ENCODE peak calls at places on chromosomes 7 and 10, in four cellular contexts. L, F, H and S are unnamed samples.

GRCh38 chr7:70678621-70679251 is 453.2 kb upstream of the GALNT17 start:
- DNase-seq in F (no peak), L (no peak), H (no peak), S (no peak)

GRCh38 chr7:30453859-30454258 is 24.7 kb downstream of the NOD1 start:
- DNase-seq in F (no peak), H (no peak), L (no peak), S (no peak)

GRCh38 chr10:112115781-112116385 is 67.7 kb downstream of the GPAM start:
- DNase-seq in H (peak; percentile 47), F (peak; percentile 55), L (peak; percentile 76), S (peak; percentile 42)

GRCh38 chr10:112603062-112603461 is 156.0 kb downstream of the VTI1A start:
- DNase-seq in H (no peak), F (peak; percentile 15), L (no peak), S (no peak)

GRCh38 chr7:66167773-66168367 is 37.3 kb upstream of the TPST1 start:
- DNase-seq in F (peak; percentile 31), H (no peak), L (no peak), S (no peak)

GRCh38 chr10:31154996-31155395 is 123.3 kb upstream of the ZNF438 start:
- DNase-seq in L (no peak), H (no peak), F (no peak), S (no peak)

GRCh38 chr7:17407229-17407628 is 108.8 kb downstream of the AHR start:
- DNase-seq in H (no peak), L (no peak), F (no peak), S (no peak)

GRCh38 chr10:79031723-79032122 is 37.0 kb upstream of the ZMIZ1 start:
- DNase-seq in H (peak; percentile 52), L (no peak), F (no peak), S (no peak)

GRCh38 chr10:34666008-34666700 is 148.9 kb downstream of the PARD3 start:
- DNase-seq in H (peak; percentile 78), F (no peak), L (no peak), S (peak; percentile 77)

GRCh38 chr10:52517017-52517416 is 202.9 kb downstream of the DKK1 start:
- DNase-seq in H (no peak), F (no peak), L (no peak), S (no peak)

GRCh38 chr7:111630862-111631261 is 68.6 kb upstream of the IMMP2L start:
- DNase-seq in F (no peak), H (no peak), L (no peak), S (no peak)

GRCh38 chr10:53463539-53463938 is 691.0 kb upstream of the MBL2 start:
- DNase-seq in F (no peak), L (no peak), H (no peak), S (no peak)

GRCh38 chr7:8175929-8176369 is 86.0 kb downstream of the ICA1 start:
- DNase-seq in F (peak; percentile 61), L (no peak), H (no peak), S (no peak)

GRCh38 chr10:78804356-78805032 is 264.3 kb upstream of the ZMIZ1 start:
- DNase-seq in L (no peak), F (no peak), H (no peak), S (no peak)

GRCh38 chr10:114266521-114266920 is 27.5 kb downstream of the VWA2 start:
- DNase-seq in L (no peak), F (no peak), H (peak; percentile 7), S (no peak)

GRCh38 chr10:124480860-124481259 is 19.2 kb downstream of the LHPP start:
- DNase-seq in H (no peak), L (no peak), F (no peak), S (no peak)

GRCh38 chr10:14665304-14665703 is 109.4 kb downstream of the FAM107B start:
- DNase-seq in F (no peak), H (no peak), L (no peak), S (no peak)

GRCh38 chr7:77907281-77907680 is 108.7 kb downstream of the PHTF2 start:
- DNase-seq in H (no peak), F (no peak), L (no peak), S (no peak)

GRCh38 chr10:74898201-74898976 is 72.0 kb downstream of the KAT6B start:
- DNase-seq in F (peak; percentile 28), L (no peak), H (no peak), S (no peak)

GRCh38 chr10:99292159-99292558 is 37.0 kb upstream of the CNNM1 start:
- DNase-seq in L (no peak), H (no peak), F (no peak), S (no peak)

GRCh38 chr10:113914936-113915335 is 60.5 kb downstream of the NHLRC2 start:
- DNase-seq in L (no peak), F (no peak), H (no peak), S (no peak)

GRCh38 chr10:63114031-63114814 is 18.9 kb upstream of the NRBF2 start:
- DNase-seq in F (peak; percentile 72), H (peak; percentile 32), L (no peak), S (no peak)

GRCh38 chr7:129041142-129041928 is 13.6 kb downstream of the TNPO3 start:
- DNase-seq in L (no peak), H (no peak), F (no peak), S (no peak)

GRCh38 chr7:99011341-99011705 is 132.6 kb downstream of the SMURF1 start:
- DNase-seq in H (no peak), L (no peak), F (no peak), S (no peak)

GRCh38 chr7:143901360-143901709 is 641 bp downstream of the TCAF1 start:
- DNase-seq in L (peak; percentile 66), H (no peak), F (peak; percentile 25), S (no peak)

GRCh38 chr10:120607016-120607709 is 150.1 kb downstream of the PLPP4 start:
- DNase-seq in F (no peak), L (no peak), H (no peak), S (no peak)

GRCh38 chr10:133528296-133528844 is 1.2 kb downstream of the CYP2E1 start:
- DNase-seq in L (no peak), F (no peak), H (no peak), S (no peak)

GRCh38 chr7:144470052-144470451 is 66.6 kb upstream of the NOBOX start:
- DNase-seq in H (no peak), L (no peak), F (no peak), S (no peak)

GRCh38 chr7:148340881-148341280 is 249.7 kb upstream of the C7orf33 start:
- DNase-seq in F (no peak), L (no peak), H (no peak), S (no peak)

GRCh38 chr10:102627446-102628293 is 16.6 kb upstream of the TRIM8 start:
- DNase-seq in L (peak; percentile 84), F (peak; percentile 49), H (no peak), S (no peak)

DNA sequence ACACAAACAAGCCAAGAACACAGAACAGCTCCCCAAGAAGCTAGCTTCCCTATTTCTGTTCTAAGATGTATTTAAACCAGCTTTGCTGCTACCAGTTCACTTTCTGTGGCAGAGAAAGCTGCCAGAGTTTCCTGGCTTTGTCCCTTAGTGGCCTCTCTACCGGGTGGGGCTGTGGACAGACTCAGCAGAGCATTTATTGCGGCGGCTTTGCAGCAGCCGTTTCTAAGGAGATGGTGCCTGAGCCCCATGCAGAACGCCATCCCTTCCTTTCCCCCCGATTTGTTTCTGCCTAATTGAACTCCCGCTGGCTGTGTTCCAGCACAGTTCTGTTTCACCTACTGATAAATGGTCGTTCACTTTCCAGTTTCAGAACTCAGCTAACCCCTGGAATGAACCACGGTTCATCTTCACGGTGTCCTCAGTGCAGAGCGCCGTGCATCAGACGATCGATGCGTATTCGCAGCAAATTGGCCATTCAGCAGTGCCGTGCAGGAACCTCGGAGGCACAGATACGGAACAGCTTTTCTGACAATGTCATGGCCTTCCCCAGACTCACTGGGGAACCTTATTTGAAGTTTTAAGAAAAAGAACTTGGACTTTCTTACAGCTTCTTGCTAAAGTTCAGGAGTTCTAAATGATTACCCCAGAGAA is 33.9 kb upstream of the SFMBT2 start:
- DNase-seq in H (no peak), L (no peak), F (no peak), S (no peak)
- H3K9ac ChIP-seq in H (no peak overlapping the region), L (no peak overlapping the region), F (no peak overlapping the region), S (no peak overlapping the region)

DNA sequence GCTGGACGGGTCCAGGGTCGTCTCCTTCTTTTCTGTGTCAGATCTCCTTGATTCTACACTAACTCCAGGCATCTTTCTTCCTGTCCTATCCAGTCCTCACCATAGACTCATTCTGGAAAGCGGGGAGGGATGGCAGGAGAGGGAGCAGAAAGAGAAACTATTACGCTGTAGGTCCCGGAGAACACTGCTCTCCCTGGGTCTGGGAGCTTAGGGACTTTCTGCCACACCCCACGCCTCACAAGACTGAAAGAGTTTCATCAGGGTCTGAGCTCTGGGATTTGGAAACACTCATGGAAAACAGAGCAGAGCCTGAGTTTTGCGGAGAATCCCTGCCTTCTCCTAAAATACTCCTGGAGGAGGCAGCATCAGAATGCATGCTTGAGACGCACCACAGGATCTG is 38.0 kb downstream of the ASB13 start:
- DNase-seq in F (no peak), H (no peak), L (no peak), S (no peak)
- TF ChIP-seq SRF in F (no peak), H (no peak), L (no peak), S (no peak)

GRCh38 chr10:3468919-3469638 is 296.5 kb upstream of the PITRM1 start:
- DNase-seq in F (no peak), L (no peak), H (no peak), S (peak; percentile 44)

GRCh38 chr10:3471497-3471896 is 298.9 kb upstream of the PITRM1 start:
- DNase-seq in H (no peak), F (no peak), L (no peak), S (no peak)

GRCh38 chr10:3470191-3470590 is 297.6 kb upstream of the PITRM1 start:
- DNase-seq in H (no peak), F (no peak), L (no peak), S (no peak)

GRCh38 chr10:3467052-3467906 is 294.7 kb upstream of the PITRM1 start:
- DNase-seq in F (no peak), L (no peak), H (peak; percentile 24), S (peak; percentile 93)

GRCh38 chr10:3469639-3470020 is 297.0 kb upstream of the PITRM1 start:
- DNase-seq in F (no peak), L (no peak), H (no peak), S (no peak)
- H3K9ac ChIP-seq in F (no peak overlapping the region), L (no peak overlapping the region), H (no peak overlapping the region), S (no peak overlapping the region)

DNA sequence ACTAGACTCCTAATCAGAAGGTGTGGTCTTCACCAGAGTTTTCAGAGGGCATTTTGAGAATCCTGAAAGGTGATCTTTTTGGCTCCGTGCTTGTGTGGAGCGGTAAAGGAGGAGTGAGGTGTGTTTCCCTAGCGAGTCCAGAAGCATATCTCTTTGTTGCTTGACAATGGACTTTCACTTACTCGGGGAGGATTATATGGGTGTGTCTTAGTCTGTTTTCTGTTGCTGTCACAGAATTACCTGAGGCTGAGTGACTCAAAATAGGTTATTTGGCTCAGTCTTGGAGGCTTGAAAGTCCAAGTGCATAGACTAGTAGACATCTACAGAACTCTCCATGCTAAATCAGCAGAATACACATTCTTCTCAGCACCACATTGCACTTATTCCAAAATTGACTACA is 57.9 kb downstream of the AKR1C4 start:
- DNase-seq in F (no peak), L (no peak), H (no peak), S (no peak)
- TF ChIP-seq SRF in F (no peak), L (no peak), H (no peak), S (no peak)